ENCODE peak calls at places on chromosomes 12 and 14, in nine cellular contexts. One of them, this sample, is unnamed.

GRCh38 chr14:22887990-22888378 is 5.0 kb downstream of the REM2 start:
- DNase-seq in endothelial cell of umbilical vein: no peak
- DNase-seq in A549: no peak
- DNase-seq in HepG2: no peak
- DNase-seq in WTC11: no peak
- DNase-seq in K562: no peak
- DNase-seq in H1: no peak
- DNase-seq in HCT116: no peak
- DNase-seq in SK-N-SH: no peak
- DNase-seq in this sample: no peak

GRCh38 chr14:99460793-99461192 is 19.9 kb downstream of the SETD3 start:
- DNase-seq in HCT116: no peak
- DNase-seq in K562: peak; percentile 63
- DNase-seq in WTC11: no peak
- DNase-seq in H1: peak; percentile 45
- DNase-seq in HepG2: no peak
- DNase-seq in endothelial cell of umbilical vein: no peak
- DNase-seq in A549: no peak
- DNase-seq in SK-N-SH: no peak
- DNase-seq in this sample: peak; percentile 9

GRCh38 chr14:104009297-104009696 is 67.0 kb upstream of the RD3L start:
- DNase-seq in endothelial cell of umbilical vein: no peak
- DNase-seq in HCT116: no peak
- DNase-seq in HepG2: no peak
- DNase-seq in H1: no peak
- DNase-seq in WTC11: no peak
- DNase-seq in SK-N-SH: no peak
- DNase-seq in A549: no peak
- DNase-seq in K562: no peak
- DNase-seq in this sample: no peak

GRCh38 chr12:79668113-79668512 is 22.7 kb downstream of the PAWR start:
- DNase-seq in WTC11: no peak
- DNase-seq in HCT116: no peak
- DNase-seq in H1: no peak
- DNase-seq in HepG2: no peak
- DNase-seq in SK-N-SH: no peak
- DNase-seq in K562: no peak
- DNase-seq in A549: no peak
- DNase-seq in endothelial cell of umbilical vein: no peak
- DNase-seq in this sample: no peak

GRCh38 chr12:117189725-117190209 is 503 bp downstream of the FBXO21 start:
- DNase-seq in K562: peak; percentile 39
- DNase-seq in WTC11: peak; percentile 40
- DNase-seq in A549: peak; percentile 69
- DNase-seq in endothelial cell of umbilical vein: peak; percentile 44
- DNase-seq in HCT116: no peak
- DNase-seq in H1: peak; percentile 60
- DNase-seq in HepG2: peak; percentile 24
- DNase-seq in SK-N-SH: peak; percentile 81
- DNase-seq in this sample: peak; percentile 67

GRCh38 chr12:14913381-14913781 is 25.0 kb downstream of the ERP27 start:
- DNase-seq in A549: no peak
- DNase-seq in endothelial cell of umbilical vein: no peak
- DNase-seq in HCT116: peak; percentile 42
- DNase-seq in K562: no peak
- DNase-seq in SK-N-SH: no peak
- DNase-seq in WTC11: no peak
- DNase-seq in HepG2: no peak
- DNase-seq in H1: no peak
- DNase-seq in this sample: no peak

GRCh38 chr14:105492966-105493871 is 2.2 kb downstream of the TEDC1 start:
- DNase-seq in SK-N-SH: no peak
- DNase-seq in H1: no peak
- DNase-seq in WTC11: no peak
- DNase-seq in A549: no peak
- DNase-seq in K562: no peak
- DNase-seq in HCT116: no peak
- DNase-seq in HepG2: no peak
- DNase-seq in endothelial cell of umbilical vein: no peak
- DNase-seq in this sample: no peak

GRCh38 chr12:26017484-26018211 is 59.2 kb downstream of the RASSF8 start:
- DNase-seq in WTC11: peak; percentile 41
- DNase-seq in A549: peak; percentile 21
- DNase-seq in HCT116: peak; percentile 27
- DNase-seq in HepG2: peak; percentile 50
- DNase-seq in H1: peak; percentile 77
- DNase-seq in SK-N-SH: peak; percentile 20
- DNase-seq in K562: no peak
- DNase-seq in endothelial cell of umbilical vein: peak; percentile 69
- DNase-seq in this sample: peak; percentile 75

GRCh38 chr12:54370218-54370730 is 6.0 kb upstream of the GPR84 start:
- DNase-seq in SK-N-SH: peak; percentile 84
- DNase-seq in A549: peak; percentile 92
- DNase-seq in HCT116: no peak
- DNase-seq in K562: peak; percentile 79
- DNase-seq in H1: peak; percentile 91
- DNase-seq in WTC11: peak; percentile 89
- DNase-seq in HepG2: no peak
- DNase-seq in endothelial cell of umbilical vein: peak; percentile 79
- DNase-seq in this sample: peak; percentile 84

GRCh38 chr12:96861656-96862055 is 45.4 kb upstream of the NEDD1 start:
- DNase-seq in SK-N-SH: no peak
- DNase-seq in HCT116: no peak
- DNase-seq in endothelial cell of umbilical vein: no peak
- DNase-seq in H1: no peak
- DNase-seq in HepG2: no peak
- DNase-seq in K562: no peak
- DNase-seq in A549: no peak
- DNase-seq in WTC11: no peak
- DNase-seq in this sample: no peak

GRCh38 chr12:109951136-109951535 is 45.0 kb downstream of the GIT2 start:
- DNase-seq in endothelial cell of umbilical vein: no peak
- DNase-seq in A549: no peak
- DNase-seq in WTC11: no peak
- DNase-seq in K562: no peak
- DNase-seq in SK-N-SH: no peak
- DNase-seq in HepG2: no peak
- DNase-seq in H1: no peak
- DNase-seq in HCT116: peak; percentile 31
- DNase-seq in this sample: no peak

GRCh38 chr14:91058017-91058675 is 2.3 kb downstream of the RPS6KA5 start:
- DNase-seq in HCT116: no peak
- DNase-seq in HepG2: no peak
- DNase-seq in WTC11: no peak
- DNase-seq in SK-N-SH: no peak
- DNase-seq in A549: no peak
- DNase-seq in K562: no peak
- DNase-seq in endothelial cell of umbilical vein: peak; percentile 84
- DNase-seq in H1: no peak
- DNase-seq in this sample: no peak

DNA sequence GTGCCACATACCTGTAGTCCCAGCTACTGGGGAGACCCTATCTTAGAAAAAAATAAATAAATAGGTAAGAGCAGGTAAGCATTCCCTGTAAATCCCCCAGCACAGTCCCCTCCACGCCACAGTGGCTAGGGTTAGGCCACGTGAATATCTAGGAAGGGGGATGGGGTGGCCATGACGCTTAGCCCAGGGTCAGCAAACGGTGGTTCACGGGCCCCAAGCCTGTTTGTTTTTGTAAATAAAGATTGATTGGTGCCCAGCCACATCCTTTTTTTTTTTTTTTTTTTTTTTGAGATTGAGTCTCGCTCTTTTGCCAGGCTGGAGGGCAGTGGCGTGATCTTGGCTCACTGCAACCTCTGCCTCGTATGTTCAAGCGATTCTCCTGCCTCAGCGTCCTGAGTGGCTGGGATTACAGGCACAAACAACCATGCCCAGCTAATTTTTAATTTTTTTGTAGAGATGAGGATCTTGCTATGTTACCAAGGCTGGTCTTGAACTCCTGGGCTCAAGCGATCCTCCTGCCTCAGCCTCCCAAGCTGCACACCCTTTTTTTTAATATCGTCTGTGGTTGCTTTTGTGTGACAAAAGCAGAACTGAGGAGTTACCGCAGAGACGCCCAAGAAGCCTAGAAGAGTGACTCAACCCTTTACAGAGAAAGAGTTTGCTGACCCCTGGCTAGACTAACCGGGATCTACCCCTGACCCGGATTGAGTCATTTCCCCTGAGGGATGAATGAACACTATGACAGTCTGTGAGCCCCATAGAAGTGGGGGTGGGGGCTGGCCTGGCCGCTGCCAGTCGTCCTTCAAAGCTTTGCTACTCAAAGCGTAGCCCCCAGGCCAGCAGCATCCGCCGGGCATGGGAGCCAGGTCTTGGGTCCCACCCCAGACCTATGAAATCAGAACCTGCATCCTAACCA is 113.7 kb upstream of the NCOR2 start:
- DNase-seq in A549: peak; percentile 98
- DNase-seq in HepG2: peak; percentile 80
- DNase-seq in K562: peak; percentile 63
- DNase-seq in SK-N-SH: peak; percentile 64
- DNase-seq in HCT116: peak; percentile 79
- DNase-seq in H1: no peak
- DNase-seq in endothelial cell of umbilical vein: peak; percentile 94
- DNase-seq in WTC11: peak; percentile 39
- DNase-seq in this sample: peak; percentile 99
- TF ChIP-seq CTCF in A549: peak; percentile 44
- TF ChIP-seq CTCF in HepG2: peak; percentile 57
- TF ChIP-seq CTCF in K562: peak; percentile 69
- TF ChIP-seq CTCF in SK-N-SH: peak; percentile 41
- TF ChIP-seq CTCF in HCT116: peak; percentile 36
- TF ChIP-seq CTCF in H1: peak; percentile 55
- TF ChIP-seq CTCF in endothelial cell of umbilical vein: peak; percentile 28
- TF ChIP-seq CTCF in WTC11: no peak
- TF ChIP-seq CTCF in this sample: peak; percentile 38

GRCh38 chr14:62003701-62004100 is 241.5 kb downstream of the SNAPC1 start:
- DNase-seq in HCT116: no peak
- DNase-seq in WTC11: no peak
- DNase-seq in endothelial cell of umbilical vein: no peak
- DNase-seq in H1: no peak
- DNase-seq in SK-N-SH: no peak
- DNase-seq in A549: no peak
- DNase-seq in HepG2: no peak
- DNase-seq in K562: no peak
- DNase-seq in this sample: no peak
- TF ChIP-seq MAX in HCT116: no peak
- TF ChIP-seq MAX in WTC11: no peak
- TF ChIP-seq MAX in endothelial cell of umbilical vein: no peak
- TF ChIP-seq MAX in H1: no peak
- TF ChIP-seq MAX in SK-N-SH: no peak
- TF ChIP-seq MAX in A549: no peak
- TF ChIP-seq MAX in HepG2: no peak
- TF ChIP-seq MAX in K562: no peak
- TF ChIP-seq MAX in this sample: no peak

GRCh38 chr14:72555609-72556000 is 338.3 kb downstream of the DPF3 start:
- DNase-seq in WTC11: no peak
- DNase-seq in endothelial cell of umbilical vein: no peak
- DNase-seq in SK-N-SH: no peak
- DNase-seq in HepG2: no peak
- DNase-seq in A549: no peak
- DNase-seq in K562: no peak
- DNase-seq in H1: no peak
- DNase-seq in HCT116: no peak
- DNase-seq in this sample: no peak

GRCh38 chr14:72553656-72554055 is 340.2 kb downstream of the DPF3 start:
- DNase-seq in K562: no peak
- DNase-seq in HepG2: no peak
- DNase-seq in endothelial cell of umbilical vein: no peak
- DNase-seq in WTC11: no peak
- DNase-seq in A549: no peak
- DNase-seq in SK-N-SH: no peak
- DNase-seq in H1: no peak
- DNase-seq in HCT116: no peak
- DNase-seq in this sample: no peak

GRCh38 chr14:72553161-72553560 is 340.7 kb downstream of the DPF3 start:
- DNase-seq in HCT116: no peak
- DNase-seq in A549: no peak
- DNase-seq in endothelial cell of umbilical vein: no peak
- DNase-seq in H1: no peak
- DNase-seq in HepG2: no peak
- DNase-seq in WTC11: no peak
- DNase-seq in SK-N-SH: no peak
- DNase-seq in K562: no peak
- DNase-seq in this sample: no peak

GRCh38 chr14:72554401-72554800 is 339.5 kb downstream of the DPF3 start:
- DNase-seq in A549: no peak
- DNase-seq in HCT116: no peak
- DNase-seq in K562: no peak
- DNase-seq in HepG2: no peak
- DNase-seq in WTC11: no peak
- DNase-seq in endothelial cell of umbilical vein: no peak
- DNase-seq in SK-N-SH: no peak
- DNase-seq in H1: no peak
- DNase-seq in this sample: no peak

DNA sequence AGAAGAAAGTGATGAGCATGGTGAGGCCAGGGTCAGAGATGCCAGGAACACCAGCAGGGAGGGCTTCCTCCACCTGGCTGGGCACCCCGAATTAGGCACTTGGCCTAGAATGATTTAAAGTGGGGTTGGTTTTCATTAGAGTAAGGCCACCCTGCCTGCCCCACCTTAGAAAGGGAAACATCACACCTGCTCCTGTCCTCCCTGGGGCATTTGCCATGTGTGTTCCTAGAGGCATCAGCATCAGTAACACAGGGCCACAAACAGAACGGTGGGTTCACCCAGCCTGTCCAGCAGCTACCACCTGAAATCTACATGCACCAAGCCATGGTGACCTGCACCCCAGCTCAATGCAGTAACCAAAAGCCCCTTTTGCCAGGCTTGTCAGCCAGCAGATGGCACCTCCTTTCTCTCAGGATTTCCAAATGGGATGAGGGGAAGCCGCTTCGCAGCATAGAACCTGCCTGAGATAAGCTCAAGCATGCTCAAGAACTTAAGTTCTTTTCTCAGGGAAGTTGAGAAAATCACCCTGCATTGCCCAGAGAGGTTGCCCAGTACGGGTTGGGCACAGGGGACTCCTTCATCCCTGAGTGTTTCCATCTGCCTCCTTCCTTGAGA is 338.8 kb downstream of the DPF3 start:
- DNase-seq in endothelial cell of umbilical vein: no peak
- DNase-seq in K562: no peak
- DNase-seq in HCT116: no peak
- DNase-seq in WTC11: no peak
- DNase-seq in SK-N-SH: no peak
- DNase-seq in A549: no peak
- DNase-seq in H1: no peak
- DNase-seq in HepG2: no peak
- DNase-seq in this sample: no peak
- TF ChIP-seq CTCF in endothelial cell of umbilical vein: no peak
- TF ChIP-seq CTCF in K562: no peak
- TF ChIP-seq CTCF in HCT116: no peak
- TF ChIP-seq CTCF in WTC11: no peak
- TF ChIP-seq CTCF in SK-N-SH: peak; percentile 8
- TF ChIP-seq CTCF in A549: no peak
- TF ChIP-seq CTCF in H1: peak; percentile 22
- TF ChIP-seq CTCF in HepG2: no peak
- TF ChIP-seq CTCF in this sample: no peak

DNA sequence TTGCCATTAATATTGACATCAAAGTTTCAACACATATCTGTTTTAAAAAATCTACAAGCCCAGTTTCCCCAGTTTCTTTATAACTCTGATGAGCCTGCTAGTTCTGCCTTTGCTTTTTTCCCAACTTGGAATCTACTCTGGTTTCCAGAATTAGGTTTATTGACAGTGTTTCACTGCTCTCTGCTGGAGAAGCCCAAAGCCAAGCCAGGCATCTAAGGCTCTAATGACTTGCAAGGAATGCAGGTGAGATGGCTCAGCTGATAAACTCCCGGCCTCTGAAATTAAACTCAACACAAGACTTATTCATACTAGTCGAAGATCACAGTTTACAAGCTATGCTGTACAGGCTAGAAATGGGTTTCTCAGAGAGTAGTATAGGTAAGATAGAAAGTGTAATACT is 54.3 kb downstream of the HMGA2 start:
- DNase-seq in K562: no peak
- DNase-seq in SK-N-SH: no peak
- DNase-seq in A549: no peak
- DNase-seq in HCT116: no peak
- DNase-seq in H1: no peak
- DNase-seq in WTC11: peak; percentile 40
- DNase-seq in HepG2: no peak
- DNase-seq in endothelial cell of umbilical vein: peak; percentile 44
- DNase-seq in this sample: no peak
- TF ChIP-seq MAX in K562: no peak
- TF ChIP-seq MAX in SK-N-SH: peak; percentile 24
- TF ChIP-seq MAX in A549: no peak
- TF ChIP-seq MAX in HCT116: no peak
- TF ChIP-seq MAX in H1: no peak
- TF ChIP-seq MAX in WTC11: no peak
- TF ChIP-seq MAX in HepG2: no peak
- TF ChIP-seq MAX in endothelial cell of umbilical vein: no peak
- TF ChIP-seq MAX in this sample: no peak